ENCODE peak calls at places on chromosomes 7 and 10, in five cellular contexts. P is cardiac muscle cell; Q is stimulated activated CD4-positive, alpha-beta T cell treated with anti-CD3 and anti-CD28 coated beads, Interleukin-1b, Interleukin-23, amount 100 ng/mL, for 4 hours; B is amniotic epithelial cell; X is activated CD4-positive, alpha-beta T cell treated with anti-CD3 and anti-CD28 coated beads, Interleukin-2, amount 50 U/mL, for 1 hour. F is an unnamed sample.

GRCh38 chr10:44314802-44315460 is 70.0 kb downstream of the CXCL12 start:
- DNase-seq in P (no peak), B (no peak), X (no peak), Q (no peak), F (no peak)

GRCh38 chr10:80924063-80924952 is 386.6 kb downstream of the SH2D4B start:
- DNase-seq in P (peak; percentile 55), X (peak; percentile 5), B (peak; percentile 19), Q (no peak), F (peak; percentile 68)

GRCh38 chr10:42992156-42992956 is 84.5 kb upstream of the RET start:
- DNase-seq in Q (no peak), X (no peak), P (no peak), B (no peak), F (no peak)

GRCh38 chr10:3775671-3776551 is 9.1 kb downstream of the KLF6 start:
- DNase-seq in X (peak; percentile 37), Q (no peak), B (peak; percentile 70), P (peak; percentile 71), F (no peak)

GRCh38 chr10:116853287-116853686 is 4.0 kb downstream of the ENO4 start:
- DNase-seq in P (no peak), Q (no peak), X (no peak), B (no peak), F (no peak)

GRCh38 chr10:117174439-117175214 is 22.7 kb upstream of the KCNK18 start:
- DNase-seq in B (peak; percentile 58), P (peak; percentile 77), X (peak; percentile 81), Q (peak; percentile 87), F (peak; percentile 88)

GRCh38 chr7:88095-88926 is 104.1 kb upstream of the FAM20C start:
- DNase-seq in P (no peak), B (no peak), Q (no peak), X (no peak), F (peak; percentile 49)

GRCh38 chr10:56346845-56347415 is 14.1 kb downstream of the ZWINT start:
- DNase-seq in X (no peak), B (peak; percentile 60), Q (no peak), P (no peak), F (no peak)

GRCh38 chr7:73577627-73578341 is 595 bp downstream of the TBL2 start:
- DNase-seq in P (peak; percentile 28), X (no peak), B (no peak), Q (no peak), F (no peak)

GRCh38 chr10:122531935-122532334 is 28.6 kb upstream of the DMBT1 start:
- DNase-seq in X (no peak), Q (no peak), P (no peak), B (no peak), F (no peak)

GRCh38 chr10:62233494-62234283 is 35.0 kb downstream of the RTKN2 start:
- DNase-seq in X (no peak), P (peak; percentile 54), B (peak; percentile 24), Q (no peak), F (no peak)

GRCh38 chr10:5977471-5978370 is at the start of gene IL15RA:
- DNase-seq in B (peak; percentile 13), Q (peak; percentile 80), P (peak; percentile 71), X (peak; percentile 78), F (peak; percentile 78)

GRCh38 chr10:86535057-86535882 is 13.7 kb upstream of the WAPL start:
- DNase-seq in P (peak; percentile 39), Q (peak; percentile 12), B (peak; percentile 14), X (peak; percentile 21), F (peak; percentile 78)

GRCh38 chr10:93630609-93631320 is 18.4 kb downstream of the PDE6C start:
- DNase-seq in X (no peak), P (no peak), Q (no peak), B (no peak), F (no peak)

GRCh38 chr10:8618834-8619233 is 564.3 kb downstream of the GATA3 start:
- DNase-seq in X (no peak), Q (no peak), P (no peak), B (peak; percentile 19), F (no peak)

GRCh38 chr10:47278152-47278473 is 21.9 kb upstream of the GDF10 start:
- DNase-seq in B (no peak), X (no peak), P (no peak), Q (no peak), F (no peak)

GRCh38 chr7:107907790-107908189 is 16.8 kb downstream of the DLD start:
- DNase-seq in B (no peak), P (peak; percentile 43), Q (no peak), X (no peak), F (no peak)

GRCh38 chr7:111765936-111766643 is 203.8 kb upstream of the IMMP2L start:
- DNase-seq in X (no peak), B (no peak), Q (no peak), P (no peak), F (no peak)

GRCh38 chr10:110502851-110503301 is 5.2 kb downstream of the DUSP5 start:
- DNase-seq in P (peak; percentile 86), X (no peak), B (peak; percentile 47), Q (no peak), F (no peak)

GRCh38 chr7:131843862-131844261 is 287.4 kb upstream of the PODXL start:
- DNase-seq in B (no peak), X (no peak), P (peak; percentile 35), Q (no peak), F (no peak)

GRCh38 chr10:119197921-119198320 is 9.4 kb upstream of the GRK5 start:
- DNase-seq in Q (no peak), X (no peak), B (peak; percentile 79), P (peak; percentile 40), F (no peak)

GRCh38 chr10:51079331-51079730 is 5.0 kb downstream of the PRKG1 start:
- DNase-seq in P (no peak), X (no peak), Q (no peak), B (no peak), F (no peak)

GRCh38 chr10:13816195-13816926 is 229.6 kb downstream of the PRPF18 start:
- DNase-seq in Q (no peak), P (peak; percentile 74), X (no peak), B (peak; percentile 25), F (peak; percentile 76)

GRCh38 chr7:137935849-137936508 is 65.9 kb downstream of the CREB3L2 start:
- DNase-seq in X (no peak), P (no peak), Q (no peak), B (no peak), F (no peak)